ENCODE peak calls at places on chromosomes 16 and 17, in nine cellular contexts. One of them, this sample, is unnamed.

GRCh38 chr17:29565643-29566472 is 979 bp downstream of the ABHD15 start:
- DNase-seq in NCI-H748 treated with DMSO at 0.1 percent for 48 hours: peak
- DNase-seq in AG09319: no peak
- DNase-seq in stimulated activated naive CD8-positive, alpha-beta T cell treated with anti-CD3 and anti-CD28 coated beads, Interleukin-15, amount 100 ng/mL, for 72 hours: peak
- DNase-seq in SW 1271: no peak
- DNase-seq in NCI-H1105 treated with DMSO at 0.1 percent for 48 hours: peak
- DNase-seq in sciatic nerve: peak
- DNase-seq in dermis microvascular lymphatic vessel endothelial cell: no peak
- DNase-seq in COR-L47: peak
- DNase-seq in this sample: no peak

GRCh38 chr17:8447816-8448215 is 12.1 kb downstream of the NDEL1 start:
- DNase-seq in NCI-H748 treated with DMSO at 0.1 percent for 48 hours: no peak
- DNase-seq in COR-L47: no peak
- DNase-seq in NCI-H1105 treated with DMSO at 0.1 percent for 48 hours: no peak
- DNase-seq in stimulated activated naive CD8-positive, alpha-beta T cell treated with anti-CD3 and anti-CD28 coated beads, Interleukin-15, amount 100 ng/mL, for 72 hours: no peak
- DNase-seq in SW 1271: no peak
- DNase-seq in sciatic nerve: no peak
- DNase-seq in AG09319: no peak
- DNase-seq in dermis microvascular lymphatic vessel endothelial cell: no peak
- DNase-seq in this sample: no peak

GRCh38 chr17:39141294-39141693 is 10.1 kb downstream of the PLXDC1 start:
- DNase-seq in NCI-H1105 treated with DMSO at 0.1 percent for 48 hours: no peak
- DNase-seq in COR-L47: no peak
- DNase-seq in NCI-H748 treated with DMSO at 0.1 percent for 48 hours: no peak
- DNase-seq in sciatic nerve: no peak
- DNase-seq in AG09319: no peak
- DNase-seq in SW 1271: no peak
- DNase-seq in dermis microvascular lymphatic vessel endothelial cell: no peak
- DNase-seq in stimulated activated naive CD8-positive, alpha-beta T cell treated with anti-CD3 and anti-CD28 coated beads, Interleukin-15, amount 100 ng/mL, for 72 hours: no peak
- DNase-seq in this sample: no peak

GRCh38 chr16:88634141-88634993 is 4.0 kb upstream of the IL17C start:
- DNase-seq in dermis microvascular lymphatic vessel endothelial cell: peak
- DNase-seq in NCI-H1105 treated with DMSO at 0.1 percent for 48 hours: no peak
- DNase-seq in AG09319: no peak
- DNase-seq in NCI-H748 treated with DMSO at 0.1 percent for 48 hours: no peak
- DNase-seq in SW 1271: no peak
- DNase-seq in COR-L47: no peak
- DNase-seq in stimulated activated naive CD8-positive, alpha-beta T cell treated with anti-CD3 and anti-CD28 coated beads, Interleukin-15, amount 100 ng/mL, for 72 hours: peak
- DNase-seq in sciatic nerve: no peak
- DNase-seq in this sample: no peak

GRCh38 chr16:84278968-84279367 is 15.7 kb upstream of the WFDC1 start:
- DNase-seq in stimulated activated naive CD8-positive, alpha-beta T cell treated with anti-CD3 and anti-CD28 coated beads, Interleukin-15, amount 100 ng/mL, for 72 hours: no peak
- DNase-seq in dermis microvascular lymphatic vessel endothelial cell: no peak
- DNase-seq in sciatic nerve: no peak
- DNase-seq in NCI-H748 treated with DMSO at 0.1 percent for 48 hours: no peak
- DNase-seq in COR-L47: no peak
- DNase-seq in NCI-H1105 treated with DMSO at 0.1 percent for 48 hours: no peak
- DNase-seq in AG09319: no peak
- DNase-seq in SW 1271: no peak
- DNase-seq in this sample: no peak

GRCh38 chr17:46978489-46979022 is 497 bp downstream of the RPRML start:
- DNase-seq in AG09319: no peak
- DNase-seq in NCI-H748 treated with DMSO at 0.1 percent for 48 hours: peak
- DNase-seq in COR-L47: no peak
- DNase-seq in sciatic nerve: peak
- DNase-seq in NCI-H1105 treated with DMSO at 0.1 percent for 48 hours: no peak
- DNase-seq in dermis microvascular lymphatic vessel endothelial cell: no peak
- DNase-seq in SW 1271: no peak
- DNase-seq in stimulated activated naive CD8-positive, alpha-beta T cell treated with anti-CD3 and anti-CD28 coated beads, Interleukin-15, amount 100 ng/mL, for 72 hours: peak
- DNase-seq in this sample: no peak

GRCh38 chr17:29874931-29875596 is 55.0 kb downstream of the SSH2 start:
- DNase-seq in COR-L47: no peak
- DNase-seq in NCI-H1105 treated with DMSO at 0.1 percent for 48 hours: no peak
- DNase-seq in NCI-H748 treated with DMSO at 0.1 percent for 48 hours: no peak
- DNase-seq in SW 1271: no peak
- DNase-seq in stimulated activated naive CD8-positive, alpha-beta T cell treated with anti-CD3 and anti-CD28 coated beads, Interleukin-15, amount 100 ng/mL, for 72 hours: no peak
- DNase-seq in AG09319: no peak
- DNase-seq in sciatic nerve: no peak
- DNase-seq in dermis microvascular lymphatic vessel endothelial cell: no peak
- DNase-seq in this sample: no peak

GRCh38 chr17:39174907-39175694 is 9.1 kb upstream of the ARL5C start:
- DNase-seq in AG09319: no peak
- DNase-seq in COR-L47: peak
- DNase-seq in sciatic nerve: peak
- DNase-seq in dermis microvascular lymphatic vessel endothelial cell: peak
- DNase-seq in NCI-H748 treated with DMSO at 0.1 percent for 48 hours: peak
- DNase-seq in NCI-H1105 treated with DMSO at 0.1 percent for 48 hours: peak
- DNase-seq in stimulated activated naive CD8-positive, alpha-beta T cell treated with anti-CD3 and anti-CD28 coated beads, Interleukin-15, amount 100 ng/mL, for 72 hours: peak
- DNase-seq in SW 1271: no peak
- DNase-seq in this sample: no peak

GRCh38 chr17:68909066-68909465 is 46.1 kb downstream of the ABCA8 start:
- DNase-seq in AG09319: peak
- DNase-seq in COR-L47: no peak
- DNase-seq in stimulated activated naive CD8-positive, alpha-beta T cell treated with anti-CD3 and anti-CD28 coated beads, Interleukin-15, amount 100 ng/mL, for 72 hours: no peak
- DNase-seq in NCI-H1105 treated with DMSO at 0.1 percent for 48 hours: no peak
- DNase-seq in SW 1271: no peak
- DNase-seq in dermis microvascular lymphatic vessel endothelial cell: peak
- DNase-seq in NCI-H748 treated with DMSO at 0.1 percent for 48 hours: no peak
- DNase-seq in sciatic nerve: peak
- DNase-seq in this sample: no peak

GRCh38 chr17:60154616-60155426 is 5.0 kb downstream of the CA4 start:
- DNase-seq in NCI-H1105 treated with DMSO at 0.1 percent for 48 hours: no peak
- DNase-seq in AG09319: no peak
- DNase-seq in sciatic nerve: no peak
- DNase-seq in NCI-H748 treated with DMSO at 0.1 percent for 48 hours: no peak
- DNase-seq in dermis microvascular lymphatic vessel endothelial cell: peak
- DNase-seq in SW 1271: no peak
- DNase-seq in COR-L47: no peak
- DNase-seq in stimulated activated naive CD8-positive, alpha-beta T cell treated with anti-CD3 and anti-CD28 coated beads, Interleukin-15, amount 100 ng/mL, for 72 hours: no peak
- DNase-seq in this sample: no peak

GRCh38 chr16:66468321-66468965 is 41.3 kb downstream of the BEAN1 start:
- DNase-seq in COR-L47: no peak
- DNase-seq in SW 1271: no peak
- DNase-seq in NCI-H1105 treated with DMSO at 0.1 percent for 48 hours: no peak
- DNase-seq in AG09319: no peak
- DNase-seq in stimulated activated naive CD8-positive, alpha-beta T cell treated with anti-CD3 and anti-CD28 coated beads, Interleukin-15, amount 100 ng/mL, for 72 hours: no peak
- DNase-seq in dermis microvascular lymphatic vessel endothelial cell: no peak
- DNase-seq in NCI-H748 treated with DMSO at 0.1 percent for 48 hours: no peak
- DNase-seq in sciatic nerve: peak
- DNase-seq in this sample: no peak

GRCh38 chr16:67384778-67385510 is 8.4 kb downstream of the TPPP3 start:
- DNase-seq in dermis microvascular lymphatic vessel endothelial cell: peak
- DNase-seq in COR-L47: no peak
- DNase-seq in SW 1271: no peak
- DNase-seq in stimulated activated naive CD8-positive, alpha-beta T cell treated with anti-CD3 and anti-CD28 coated beads, Interleukin-15, amount 100 ng/mL, for 72 hours: no peak
- DNase-seq in NCI-H748 treated with DMSO at 0.1 percent for 48 hours: no peak
- DNase-seq in NCI-H1105 treated with DMSO at 0.1 percent for 48 hours: no peak
- DNase-seq in AG09319: no peak
- DNase-seq in sciatic nerve: no peak
- DNase-seq in this sample: no peak

GRCh38 chr17:77011173-77012011 is 129.4 kb upstream of the SEC14L1 start:
- DNase-seq in sciatic nerve: no peak
- DNase-seq in COR-L47: peak
- DNase-seq in SW 1271: no peak
- DNase-seq in NCI-H1105 treated with DMSO at 0.1 percent for 48 hours: peak
- DNase-seq in dermis microvascular lymphatic vessel endothelial cell: peak
- DNase-seq in stimulated activated naive CD8-positive, alpha-beta T cell treated with anti-CD3 and anti-CD28 coated beads, Interleukin-15, amount 100 ng/mL, for 72 hours: peak
- DNase-seq in NCI-H748 treated with DMSO at 0.1 percent for 48 hours: peak
- DNase-seq in AG09319: no peak
- DNase-seq in this sample: no peak

GRCh38 chr17:66165537-66166123 is 26.3 kb downstream of the CEP112 start:
- DNase-seq in NCI-H748 treated with DMSO at 0.1 percent for 48 hours: peak
- DNase-seq in sciatic nerve: no peak
- DNase-seq in AG09319: peak
- DNase-seq in stimulated activated naive CD8-positive, alpha-beta T cell treated with anti-CD3 and anti-CD28 coated beads, Interleukin-15, amount 100 ng/mL, for 72 hours: peak
- DNase-seq in dermis microvascular lymphatic vessel endothelial cell: peak
- DNase-seq in SW 1271: peak
- DNase-seq in COR-L47: peak
- DNase-seq in NCI-H1105 treated with DMSO at 0.1 percent for 48 hours: peak
- DNase-seq in this sample: peak

GRCh38 chr17:29918922-29919856 is 10.8 kb downstream of the SSH2 start:
- DNase-seq in stimulated activated naive CD8-positive, alpha-beta T cell treated with anti-CD3 and anti-CD28 coated beads, Interleukin-15, amount 100 ng/mL, for 72 hours: no peak
- DNase-seq in NCI-H748 treated with DMSO at 0.1 percent for 48 hours: no peak
- DNase-seq in sciatic nerve: no peak
- DNase-seq in dermis microvascular lymphatic vessel endothelial cell: peak
- DNase-seq in AG09319: no peak
- DNase-seq in NCI-H1105 treated with DMSO at 0.1 percent for 48 hours: no peak
- DNase-seq in COR-L47: no peak
- DNase-seq in SW 1271: peak
- DNase-seq in this sample: no peak

GRCh38 chr16:78607465-78607864 is 508.0 kb downstream of the WWOX start:
- DNase-seq in dermis microvascular lymphatic vessel endothelial cell: no peak
- DNase-seq in COR-L47: no peak
- DNase-seq in stimulated activated naive CD8-positive, alpha-beta T cell treated with anti-CD3 and anti-CD28 coated beads, Interleukin-15, amount 100 ng/mL, for 72 hours: no peak
- DNase-seq in NCI-H748 treated with DMSO at 0.1 percent for 48 hours: no peak
- DNase-seq in SW 1271: no peak
- DNase-seq in AG09319: no peak
- DNase-seq in sciatic nerve: no peak
- DNase-seq in NCI-H1105 treated with DMSO at 0.1 percent for 48 hours: no peak
- DNase-seq in this sample: no peak

GRCh38 chr17:49101054-49101534 is 31.5 kb upstream of the B4GALNT2 start:
- DNase-seq in stimulated activated naive CD8-positive, alpha-beta T cell treated with anti-CD3 and anti-CD28 coated beads, Interleukin-15, amount 100 ng/mL, for 72 hours: no peak
- DNase-seq in sciatic nerve: no peak
- DNase-seq in dermis microvascular lymphatic vessel endothelial cell: no peak
- DNase-seq in SW 1271: no peak
- DNase-seq in COR-L47: no peak
- DNase-seq in NCI-H748 treated with DMSO at 0.1 percent for 48 hours: peak
- DNase-seq in AG09319: no peak
- DNase-seq in NCI-H1105 treated with DMSO at 0.1 percent for 48 hours: no peak
- DNase-seq in this sample: no peak

GRCh38 chr17:52827526-52827925 is 669.0 kb upstream of the CA10 start:
- DNase-seq in dermis microvascular lymphatic vessel endothelial cell: no peak
- DNase-seq in COR-L47: no peak
- DNase-seq in NCI-H1105 treated with DMSO at 0.1 percent for 48 hours: no peak
- DNase-seq in AG09319: no peak
- DNase-seq in SW 1271: no peak
- DNase-seq in stimulated activated naive CD8-positive, alpha-beta T cell treated with anti-CD3 and anti-CD28 coated beads, Interleukin-15, amount 100 ng/mL, for 72 hours: no peak
- DNase-seq in sciatic nerve: no peak
- DNase-seq in NCI-H748 treated with DMSO at 0.1 percent for 48 hours: no peak
- DNase-seq in this sample: no peak

GRCh38 chr17:21174719-21175118 is 39.2 kb downstream of the TMEM11 start:
- DNase-seq in NCI-H748 treated with DMSO at 0.1 percent for 48 hours: no peak
- DNase-seq in stimulated activated naive CD8-positive, alpha-beta T cell treated with anti-CD3 and anti-CD28 coated beads, Interleukin-15, amount 100 ng/mL, for 72 hours: no peak
- DNase-seq in dermis microvascular lymphatic vessel endothelial cell: peak
- DNase-seq in NCI-H1105 treated with DMSO at 0.1 percent for 48 hours: no peak
- DNase-seq in COR-L47: no peak
- DNase-seq in AG09319: no peak
- DNase-seq in sciatic nerve: peak
- DNase-seq in SW 1271: no peak
- DNase-seq in this sample: no peak

GRCh38 chr17:8283356-8283755 is 5.1 kb upstream of the RANGRF start:
- DNase-seq in stimulated activated naive CD8-positive, alpha-beta T cell treated with anti-CD3 and anti-CD28 coated beads, Interleukin-15, amount 100 ng/mL, for 72 hours: no peak
- DNase-seq in COR-L47: no peak
- DNase-seq in sciatic nerve: no peak
- DNase-seq in AG09319: no peak
- DNase-seq in NCI-H1105 treated with DMSO at 0.1 percent for 48 hours: no peak
- DNase-seq in SW 1271: no peak
- DNase-seq in dermis microvascular lymphatic vessel endothelial cell: no peak
- DNase-seq in NCI-H748 treated with DMSO at 0.1 percent for 48 hours: no peak
- DNase-seq in this sample: no peak

GRCh38 chr17:35900280-35900679 is 20.1 kb upstream of the CCL5 start:
- DNase-seq in SW 1271: no peak
- DNase-seq in NCI-H1105 treated with DMSO at 0.1 percent for 48 hours: no peak
- DNase-seq in sciatic nerve: no peak
- DNase-seq in NCI-H748 treated with DMSO at 0.1 percent for 48 hours: no peak
- DNase-seq in AG09319: no peak
- DNase-seq in stimulated activated naive CD8-positive, alpha-beta T cell treated with anti-CD3 and anti-CD28 coated beads, Interleukin-15, amount 100 ng/mL, for 72 hours: no peak
- DNase-seq in dermis microvascular lymphatic vessel endothelial cell: no peak
- DNase-seq in COR-L47: no peak
- DNase-seq in this sample: no peak

GRCh38 chr16:82900611-82901010 is 273.8 kb downstream of the CDH13 start:
- DNase-seq in SW 1271: no peak
- DNase-seq in dermis microvascular lymphatic vessel endothelial cell: peak
- DNase-seq in NCI-H1105 treated with DMSO at 0.1 percent for 48 hours: no peak
- DNase-seq in COR-L47: no peak
- DNase-seq in NCI-H748 treated with DMSO at 0.1 percent for 48 hours: no peak
- DNase-seq in sciatic nerve: no peak
- DNase-seq in stimulated activated naive CD8-positive, alpha-beta T cell treated with anti-CD3 and anti-CD28 coated beads, Interleukin-15, amount 100 ng/mL, for 72 hours: no peak
- DNase-seq in AG09319: no peak
- DNase-seq in this sample: no peak

GRCh38 chr16:78170360-78170928 is 71.0 kb downstream of the WWOX start:
- DNase-seq in stimulated activated naive CD8-positive, alpha-beta T cell treated with anti-CD3 and anti-CD28 coated beads, Interleukin-15, amount 100 ng/mL, for 72 hours: no peak
- DNase-seq in COR-L47: no peak
- DNase-seq in AG09319: no peak
- DNase-seq in NCI-H748 treated with DMSO at 0.1 percent for 48 hours: no peak
- DNase-seq in sciatic nerve: no peak
- DNase-seq in NCI-H1105 treated with DMSO at 0.1 percent for 48 hours: no peak
- DNase-seq in dermis microvascular lymphatic vessel endothelial cell: no peak
- DNase-seq in SW 1271: no peak
- DNase-seq in this sample: no peak

GRCh38 chr17:49715221-49715620 is 7.5 kb upstream of the SLC35B1 start:
- DNase-seq in NCI-H748 treated with DMSO at 0.1 percent for 48 hours: no peak
- DNase-seq in stimulated activated naive CD8-positive, alpha-beta T cell treated with anti-CD3 and anti-CD28 coated beads, Interleukin-15, amount 100 ng/mL, for 72 hours: peak
- DNase-seq in dermis microvascular lymphatic vessel endothelial cell: no peak
- DNase-seq in SW 1271: no peak
- DNase-seq in AG09319: no peak
- DNase-seq in NCI-H1105 treated with DMSO at 0.1 percent for 48 hours: no peak
- DNase-seq in COR-L47: peak
- DNase-seq in sciatic nerve: no peak
- DNase-seq in this sample: no peak

GRCh38 chr17:19378416-19379293 is at the start of gene MAPK7:
- DNase-seq in NCI-H748 treated with DMSO at 0.1 percent for 48 hours: no peak
- DNase-seq in stimulated activated naive CD8-positive, alpha-beta T cell treated with anti-CD3 and anti-CD28 coated beads, Interleukin-15, amount 100 ng/mL, for 72 hours: no peak
- DNase-seq in AG09319: no peak
- DNase-seq in COR-L47: peak
- DNase-seq in sciatic nerve: no peak
- DNase-seq in NCI-H1105 treated with DMSO at 0.1 percent for 48 hours: no peak
- DNase-seq in SW 1271: no peak
- DNase-seq in dermis microvascular lymphatic vessel endothelial cell: peak
- DNase-seq in this sample: no peak

GRCh38 chr17:3512512-3513171 is 36.8 kb downstream of the ASPA start:
- DNase-seq in stimulated activated naive CD8-positive, alpha-beta T cell treated with anti-CD3 and anti-CD28 coated beads, Interleukin-15, amount 100 ng/mL, for 72 hours: no peak
- DNase-seq in COR-L47: no peak
- DNase-seq in NCI-H1105 treated with DMSO at 0.1 percent for 48 hours: no peak
- DNase-seq in AG09319: no peak
- DNase-seq in sciatic nerve: peak
- DNase-seq in dermis microvascular lymphatic vessel endothelial cell: no peak
- DNase-seq in NCI-H748 treated with DMSO at 0.1 percent for 48 hours: no peak
- DNase-seq in SW 1271: no peak
- DNase-seq in this sample: no peak

GRCh38 chr16:57372372-57373116 is at the start of gene CX3CL1:
- DNase-seq in NCI-H748 treated with DMSO at 0.1 percent for 48 hours: no peak
- DNase-seq in stimulated activated naive CD8-positive, alpha-beta T cell treated with anti-CD3 and anti-CD28 coated beads, Interleukin-15, amount 100 ng/mL, for 72 hours: no peak
- DNase-seq in sciatic nerve: peak
- DNase-seq in SW 1271: no peak
- DNase-seq in AG09319: no peak
- DNase-seq in NCI-H1105 treated with DMSO at 0.1 percent for 48 hours: no peak
- DNase-seq in dermis microvascular lymphatic vessel endothelial cell: peak
- DNase-seq in COR-L47: no peak
- DNase-seq in this sample: no peak